ENCODE peak calls at places on chromosomes 1 and 21, in four cellular contexts. One of them, this sample, is unnamed.

GRCh38 chr1:119748040-119748439 is 20.7 kb downstream of the HMGCS2 start:
- DNase-seq in uterus: no peak
- DNase-seq in AG09309: no peak
- DNase-seq in CD8-positive, alpha-beta T cell: no peak
- DNase-seq in this sample: no peak

GRCh38 chr1:64033667-64034215 is 169.7 kb upstream of the UBE2U start:
- DNase-seq in CD8-positive, alpha-beta T cell: no peak
- DNase-seq in uterus: peak; percentile 50
- DNase-seq in AG09309: no peak
- DNase-seq in this sample: no peak

GRCh38 chr1:31760422-31760900 is 3.7 kb downstream of the ADGRB2 start:
- DNase-seq in uterus: no peak
- DNase-seq in CD8-positive, alpha-beta T cell: no peak
- DNase-seq in AG09309: no peak
- DNase-seq in this sample: no peak

GRCh38 chr1:9894115-9894514 is 16.0 kb downstream of the CTNNBIP1 start:
- DNase-seq in uterus: no peak
- DNase-seq in CD8-positive, alpha-beta T cell: no peak
- DNase-seq in AG09309: no peak
- DNase-seq in this sample: no peak

GRCh38 chr1:15322648-15323350 is 75.8 kb downstream of the FHAD1 start:
- DNase-seq in uterus: no peak
- DNase-seq in CD8-positive, alpha-beta T cell: no peak
- DNase-seq in AG09309: no peak
- DNase-seq in this sample: no peak

GRCh38 chr1:118304722-118305344 is 119.8 kb upstream of the SPAG17 start:
- DNase-seq in uterus: no peak
- DNase-seq in CD8-positive, alpha-beta T cell: no peak
- DNase-seq in AG09309: no peak
- DNase-seq in this sample: no peak

GRCh38 chr1:115258302-115258866 is 79.7 kb downstream of the NGF start:
- DNase-seq in AG09309: no peak
- DNase-seq in CD8-positive, alpha-beta T cell: no peak
- DNase-seq in uterus: no peak
- DNase-seq in this sample: no peak

GRCh38 chr1:12666141-12666735 is 22.4 kb downstream of the AADACL4 start:
- DNase-seq in AG09309: no peak
- DNase-seq in uterus: no peak
- DNase-seq in CD8-positive, alpha-beta T cell: no peak
- DNase-seq in this sample: no peak

GRCh38 chr1:83900530-83900929 is 98.4 kb downstream of the TTLL7 start:
- DNase-seq in AG09309: no peak
- DNase-seq in CD8-positive, alpha-beta T cell: no peak
- DNase-seq in uterus: no peak
- DNase-seq in this sample: peak; percentile 24

GRCh38 chr1:203537806-203538464 is 44.0 kb downstream of the OPTC start:
- DNase-seq in uterus: peak; percentile 64
- DNase-seq in CD8-positive, alpha-beta T cell: no peak
- DNase-seq in AG09309: no peak
- DNase-seq in this sample: no peak

GRCh38 chr21:32770514-32771133 is 931 bp downstream of the PAXBP1 start:
- DNase-seq in CD8-positive, alpha-beta T cell: no peak
- DNase-seq in uterus: no peak
- DNase-seq in AG09309: no peak
- DNase-seq in this sample: no peak

GRCh38 chr21:45382698-45383000 is 22.3 kb upstream of the COL18A1 start:
- DNase-seq in uterus: no peak
- DNase-seq in AG09309: no peak
- DNase-seq in CD8-positive, alpha-beta T cell: no peak
- DNase-seq in this sample: no peak

GRCh38 chr21:38985423-38986378 is 180.0 kb downstream of the ETS2 start:
- DNase-seq in CD8-positive, alpha-beta T cell: no peak
- DNase-seq in AG09309: peak; percentile 96
- DNase-seq in uterus: peak; percentile 73
- DNase-seq in this sample: peak; percentile 86

GRCh38 chr1:2237773-2238172 is 9.7 kb downstream of the SKI start:
- DNase-seq in AG09309: no peak
- DNase-seq in uterus: no peak
- DNase-seq in CD8-positive, alpha-beta T cell: peak; percentile 19
- DNase-seq in this sample: no peak

GRCh38 chr1:185916866-185917265 is 182.7 kb downstream of the HMCN1 start:
- DNase-seq in AG09309: no peak
- DNase-seq in uterus: no peak
- DNase-seq in CD8-positive, alpha-beta T cell: no peak
- DNase-seq in this sample: no peak

GRCh38 chr1:203324103-203325003 is 19.0 kb downstream of the BTG2 start:
- DNase-seq in AG09309: no peak
- DNase-seq in uterus: no peak
- DNase-seq in CD8-positive, alpha-beta T cell: peak; percentile 85
- DNase-seq in this sample: no peak

GRCh38 chr1:235632538-235633219 is 16.9 kb downstream of the GNG4 start:
- DNase-seq in AG09309: peak; percentile 14
- DNase-seq in CD8-positive, alpha-beta T cell: no peak
- DNase-seq in uterus: no peak
- DNase-seq in this sample: no peak

GRCh38 chr1:220894025-220894923 is 15.0 kb downstream of the HLX start:
- DNase-seq in AG09309: no peak
- DNase-seq in CD8-positive, alpha-beta T cell: no peak
- DNase-seq in uterus: no peak
- DNase-seq in this sample: no peak

GRCh38 chr1:182637769-182638168 is 33.6 kb upstream of the RGS16 start:
- DNase-seq in AG09309: no peak
- DNase-seq in uterus: no peak
- DNase-seq in CD8-positive, alpha-beta T cell: no peak
- DNase-seq in this sample: no peak

GRCh38 chr1:9247894-9248293 is 13.3 kb downstream of the H6PD start:
- DNase-seq in uterus: no peak
- DNase-seq in CD8-positive, alpha-beta T cell: no peak
- DNase-seq in AG09309: no peak
- DNase-seq in this sample: no peak

GRCh38 chr1:106798991-106799390 is 257.5 kb upstream of the PRMT6 start:
- DNase-seq in CD8-positive, alpha-beta T cell: no peak
- DNase-seq in uterus: no peak
- DNase-seq in AG09309: peak; percentile 18
- DNase-seq in this sample: no peak

GRCh38 chr1:41399148-41399795 is 38.0 kb downstream of the FOXO6 start:
- DNase-seq in CD8-positive, alpha-beta T cell: no peak
- DNase-seq in AG09309: no peak
- DNase-seq in uterus: no peak
- DNase-seq in this sample: no peak

GRCh38 chr21:17793675-17794123 is 25.5 kb downstream of the C21orf91 start:
- DNase-seq in AG09309: no peak
- DNase-seq in uterus: no peak
- DNase-seq in CD8-positive, alpha-beta T cell: no peak
- DNase-seq in this sample: no peak

GRCh38 chr1:20184997-20185833 is 681 bp upstream of the UBXN10 start:
- DNase-seq in CD8-positive, alpha-beta T cell: peak; percentile 65
- DNase-seq in uterus: no peak
- DNase-seq in AG09309: no peak
- DNase-seq in this sample: no peak

GRCh38 chr1:2949966-2950925 is 71.0 kb upstream of the ACTRT2 start:
- DNase-seq in CD8-positive, alpha-beta T cell: no peak
- DNase-seq in uterus: no peak
- DNase-seq in AG09309: no peak
- DNase-seq in this sample: no peak

GRCh38 chr1:220706480-220706879 is 16.3 kb downstream of the C1orf115 start:
- DNase-seq in AG09309: no peak
- DNase-seq in uterus: no peak
- DNase-seq in CD8-positive, alpha-beta T cell: no peak
- DNase-seq in this sample: no peak

GRCh38 chr1:101105877-101106276 is 80.3 kb upstream of the DPH5 start:
- DNase-seq in AG09309: no peak
- DNase-seq in uterus: no peak
- DNase-seq in CD8-positive, alpha-beta T cell: no peak
- DNase-seq in this sample: peak; percentile 11

GRCh38 chr1:215777370-215777925 is 210.3 kb downstream of the KCTD3 start:
- DNase-seq in uterus: no peak
- DNase-seq in AG09309: peak; percentile 18
- DNase-seq in CD8-positive, alpha-beta T cell: no peak
- DNase-seq in this sample: peak; percentile 27

GRCh38 chr1:112849967-112850641 is 105.9 kb downstream of the SLC16A1 start:
- DNase-seq in uterus: no peak
- DNase-seq in AG09309: no peak
- DNase-seq in CD8-positive, alpha-beta T cell: no peak
- DNase-seq in this sample: no peak

GRCh38 chr1:147720557-147720956 is 39.8 kb downstream of the GJA5 start:
- DNase-seq in CD8-positive, alpha-beta T cell: no peak
- DNase-seq in AG09309: no peak
- DNase-seq in uterus: no peak
- DNase-seq in this sample: no peak

GRCh38 chr1:7940034-7940433 is 605 bp downstream of the TNFRSF9 start:
- DNase-seq in uterus: no peak
- DNase-seq in AG09309: no peak
- DNase-seq in CD8-positive, alpha-beta T cell: no peak
- DNase-seq in this sample: no peak

GRCh38 chr1:194296201-194296600 is 1109.8 kb upstream of the B3GALT2 start:
- DNase-seq in AG09309: no peak
- DNase-seq in CD8-positive, alpha-beta T cell: no peak
- DNase-seq in uterus: no peak
- DNase-seq in this sample: no peak

GRCh38 chr1:109691762-109692161 is 4.1 kb downstream of the GSTM1 start:
- DNase-seq in uterus: peak; percentile 50
- DNase-seq in CD8-positive, alpha-beta T cell: no peak
- DNase-seq in AG09309: no peak
- DNase-seq in this sample: no peak

GRCh38 chr1:109689844-109690405 is 2.3 kb downstream of the GSTM1 start:
- DNase-seq in AG09309: no peak
- DNase-seq in CD8-positive, alpha-beta T cell: no peak
- DNase-seq in uterus: no peak
- DNase-seq in this sample: no peak

GRCh38 chr1:109687641-109688499 is at the start of gene GSTM1:
- DNase-seq in CD8-positive, alpha-beta T cell: peak; percentile 79
- DNase-seq in uterus: peak; percentile 80
- DNase-seq in AG09309: peak; percentile 21
- DNase-seq in this sample: no peak
- TF ChIP-seq CTCF in CD8-positive, alpha-beta T cell: no peak
- TF ChIP-seq CTCF in uterus: no peak
- TF ChIP-seq CTCF in AG09309: peak; percentile 43
- TF ChIP-seq CTCF in this sample: no peak

GRCh38 chr1:26723013-26723991 is 27.5 kb downstream of the ARID1A start:
- DNase-seq in uterus: peak; percentile 89
- DNase-seq in AG09309: peak; percentile 98
- DNase-seq in CD8-positive, alpha-beta T cell: peak; percentile 54
- DNase-seq in this sample: peak; percentile 98
- H3K4me3 ChIP-seq in uterus: no peak overlapping the region
- H3K4me3 ChIP-seq in AG09309: no peak overlapping the region
- H3K4me3 ChIP-seq in CD8-positive, alpha-beta T cell: peak overlapping the region; percentile 10
- H3K4me3 ChIP-seq in this sample: no peak overlapping the region

DNA sequence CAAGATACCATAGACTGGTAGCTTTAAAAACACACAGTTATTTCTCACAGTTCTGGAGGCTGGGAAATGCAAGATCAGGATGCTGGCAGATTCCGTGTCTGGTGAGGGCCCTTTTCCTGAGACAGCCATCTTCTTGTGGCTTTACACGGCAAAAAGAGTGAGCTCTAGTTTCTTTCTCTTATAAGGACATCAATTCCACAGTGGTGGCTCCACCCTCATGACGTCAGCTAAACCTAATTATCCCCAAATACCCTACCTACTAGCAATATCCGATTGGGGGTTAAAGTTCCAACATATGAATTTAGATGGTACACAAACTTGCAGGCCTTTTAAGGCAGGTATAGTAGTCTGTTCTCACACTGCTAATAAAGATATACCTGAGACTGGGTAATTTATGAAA is 77.7 kb downstream of the PRRX1 start:
- DNase-seq in AG09309: no peak
- DNase-seq in CD8-positive, alpha-beta T cell: no peak
- DNase-seq in uterus: no peak
- DNase-seq in this sample: no peak
- TF ChIP-seq CTCF in AG09309: no peak
- TF ChIP-seq CTCF in CD8-positive, alpha-beta T cell: no peak
- TF ChIP-seq CTCF in uterus: no peak
- TF ChIP-seq CTCF in this sample: no peak

GRCh38 chr1:21439345-21439720 is 604 bp upstream of the NBPF3 start:
- DNase-seq in CD8-positive, alpha-beta T cell: no peak
- DNase-seq in uterus: no peak
- DNase-seq in AG09309: no peak
- DNase-seq in this sample: no peak

GRCh38 chr1:21439721-21440629 is at the start of gene NBPF3:
- DNase-seq in uterus: peak; percentile 86
- DNase-seq in CD8-positive, alpha-beta T cell: peak; percentile 91
- DNase-seq in AG09309: no peak
- DNase-seq in this sample: peak; percentile 45

GRCh38 chr1:21436488-21437340 is 3.2 kb upstream of the NBPF3 start:
- DNase-seq in AG09309: no peak
- DNase-seq in uterus: no peak
- DNase-seq in CD8-positive, alpha-beta T cell: no peak
- DNase-seq in this sample: no peak

GRCh38 chr1:21435646-21436487 is 4.1 kb upstream of the NBPF3 start:
- DNase-seq in uterus: no peak
- DNase-seq in AG09309: no peak
- DNase-seq in CD8-positive, alpha-beta T cell: no peak
- DNase-seq in this sample: no peak

GRCh38 chr1:21437341-21437640 is 2.6 kb upstream of the NBPF3 start:
- DNase-seq in uterus: no peak
- DNase-seq in AG09309: no peak
- DNase-seq in CD8-positive, alpha-beta T cell: no peak
- DNase-seq in this sample: no peak
- H3K4me3 ChIP-seq in uterus: no peak overlapping the region
- H3K4me3 ChIP-seq in AG09309: no peak overlapping the region
- H3K4me3 ChIP-seq in CD8-positive, alpha-beta T cell: no peak overlapping the region
- H3K4me3 ChIP-seq in this sample: no peak overlapping the region

DNA sequence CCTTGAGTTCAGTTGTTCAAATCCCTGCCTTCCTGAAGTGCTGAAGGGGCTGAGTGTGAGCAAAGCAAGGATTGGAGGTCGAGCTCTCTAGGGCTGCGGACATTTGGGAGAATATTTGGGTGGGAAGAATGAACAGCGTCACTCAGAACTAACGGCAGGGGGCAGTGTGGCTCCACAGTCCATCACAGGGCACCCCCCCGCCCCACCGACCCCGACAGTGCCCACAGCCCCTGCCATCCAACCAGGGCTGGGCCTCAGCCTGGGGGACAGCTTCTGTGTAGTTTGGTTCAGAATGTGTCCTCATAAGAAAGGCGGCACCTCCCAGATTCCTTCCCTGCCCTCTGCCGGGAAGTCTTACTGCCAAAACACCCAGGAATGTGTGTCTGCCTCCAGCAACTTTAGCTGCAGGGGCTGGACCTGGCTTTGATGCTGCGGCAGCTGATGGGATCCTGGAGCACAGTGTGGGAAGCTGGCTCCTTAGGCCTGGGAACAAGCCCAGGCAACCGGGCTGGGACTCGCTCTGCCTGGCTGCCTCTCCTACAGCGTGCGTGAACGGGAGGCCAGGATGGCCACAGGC is 104.8 kb upstream of the TMPRSS2 start:
- DNase-seq in AG09309: peak; percentile 99
- DNase-seq in uterus: peak; percentile 54
- DNase-seq in CD8-positive, alpha-beta T cell: no peak
- DNase-seq in this sample: peak; percentile 97
- TF ChIP-seq CTCF in AG09309: peak; percentile 76
- TF ChIP-seq CTCF in uterus: peak; percentile 70
- TF ChIP-seq CTCF in CD8-positive, alpha-beta T cell: no peak
- TF ChIP-seq CTCF in this sample: peak; percentile 75

This sample was measured in BJ.